ENCODE peak calls at places on chromosomes 12 and 14, in ten cellular contexts. Y is Right ventricle myocardium inferior; W is endothelial cell; N is lower lobe of right lung; Q is HCT116; X is right lobe of liver; E is DMS 273 treated with DMSO at 0.1 percent for 48 hours; L is hypothalamus; P is stimulated activated CD4-positive, alpha-beta T cell treated with anti-CD3 and anti-CD28 coated beads, Interleukin-15, amount 100 ng/mL, for 1 hour; O is astrocyte of the spinal cord. G is an unnamed sample.

GRCh38 chr12:42326466-42327226 is 679 bp downstream of the PPHLN1 start:
- DNase-seq in Y (no peak), W (no peak), N (no peak), Q (no peak), X (no peak), E (no peak), L (peak), P (no peak), O (peak), G (no peak)

GRCh38 chr12:79424109-79424721 is 266.5 kb downstream of the PAWR start:
- DNase-seq in Y (no peak), W (no peak), N (no peak), Q (no peak), X (no peak), E (no peak), L (no peak), P (no peak), O (peak), G (no peak)

GRCh38 chr14:79395061-79395460 is 816.2 kb downstream of the DIO2 start:
- DNase-seq in Y (no peak), W (no peak), N (no peak), Q (no peak), X (no peak), E (no peak), L (no peak), P (no peak), O (no peak), G (no peak)

GRCh38 chr14:83342590-83342989 is 1808.9 kb upstream of the SEL1L start:
- DNase-seq in Y (no peak), W (no peak), N (no peak), Q (no peak), X (no peak), E (no peak), L (no peak), P (no peak), O (no peak), G (no peak)

GRCh38 chr12:131235871-131236271 is 282.2 kb downstream of the ADGRD1 start:
- DNase-seq in Y (no peak), W (no peak), N (no peak), Q (no peak), X (no peak), E (no peak), L (no peak), P (no peak), O (no peak), G (no peak)

GRCh38 chr12:121530600-121531355 is 50.0 kb downstream of the KDM2B start:
- DNase-seq in Y (peak), W (peak), N (peak), Q (no peak), X (peak), E (no peak), L (peak), P (peak), O (peak), G (no peak)

GRCh38 chr12:5232291-5232690 is 188.6 kb downstream of the KCNA5 start:
- DNase-seq in Y (no peak), W (no peak), N (no peak), Q (no peak), X (no peak), E (no peak), L (no peak), P (no peak), O (no peak), G (no peak)

GRCh38 chr12:50240792-50241114 is 42.6 kb downstream of the LIMA1 start:
- DNase-seq in Y (no peak), W (no peak), N (no peak), Q (no peak), X (no peak), E (no peak), L (no peak), P (no peak), O (no peak), G (no peak)

GRCh38 chr12:24948816-24949722 is at the start of gene BCAT1:
- DNase-seq in Y (peak), W (peak), N (peak), Q (no peak), X (peak), E (peak), L (peak), P (peak), O (peak), G (peak)

GRCh38 chr14:74019743-74020142 is 594 bp downstream of the BBOF1 start:
- DNase-seq in Y (no peak), W (no peak), N (no peak), Q (no peak), X (no peak), E (no peak), L (peak), P (no peak), O (peak), G (no peak)

GRCh38 chr14:83548061-83548839 is 1981.7 kb upstream of the FLRT2 start:
- DNase-seq in Y (no peak), W (no peak), N (no peak), Q (no peak), X (no peak), E (no peak), L (no peak), P (no peak), O (peak), G (no peak)

GRCh38 chr12:51687142-51687935 is 96.3 kb downstream of the SCN8A start:
- DNase-seq in Y (no peak), W (no peak), N (no peak), Q (no peak), X (no peak), E (no peak), L (no peak), P (no peak), O (peak), G (no peak)

GRCh38 chr14:55131782-55132181 is 2.7 kb downstream of the LGALS3 start:
- DNase-seq in Y (no peak), W (no peak), N (no peak), Q (no peak), X (no peak), E (no peak), L (no peak), P (no peak), O (no peak), G (no peak)

GRCh38 chr12:77236066-77236465 is 170.7 kb upstream of the E2F7 start:
- DNase-seq in Y (no peak), W (no peak), N (no peak), Q (no peak), X (no peak), E (no peak), L (no peak), P (no peak), O (peak), G (no peak)

GRCh38 chr14:104047761-104048160 is 37.7 kb upstream of the ASPG start:
- DNase-seq in Y (no peak), W (no peak), N (no peak), Q (no peak), X (no peak), E (no peak), L (no peak), P (no peak), O (no peak), G (no peak)

GRCh38 chr14:96844857-96845570 is 47.8 kb downstream of the VRK1 start:
- DNase-seq in Y (no peak), W (no peak), N (no peak), Q (no peak), X (no peak), E (no peak), L (no peak), P (no peak), O (no peak), G (no peak)

G was measured in NCI-H510A treated with DMSO at 0.1 percent for 48 hours.